ENCODE peak calls at places on chromosomes 11 and 22, in seven cellular contexts. Q is GM12891, G is H1, C is HepG2, Y is GM12878, M is SK-N-SH, T is K562. K is an unnamed sample.

GRCh38 chr11:50170115-50170514 is 137.4 kb downstream of the OR4C45 start:
- DNase-seq in Q (no peak), G (no peak), C (no peak), Y (no peak), M (no peak), T (no peak), K (no peak)

GRCh38 chr11:3227568-3228444 is 4.4 kb downstream of the MRGPRE start:
- DNase-seq in Q (no peak), G (no peak), C (no peak), Y (no peak), M (peak; percentile 19), T (no peak), K (peak; percentile 8)

GRCh38 chr11:111978028-111978771 is 41.1 kb downstream of the DIXDC1 start:
- DNase-seq in Q (no peak), G (peak; percentile 50), C (no peak), Y (no peak), M (peak; percentile 52), T (no peak), K (no peak)

GRCh38 chr11:82756765-82757650 is 23.3 kb upstream of the FAM181B start:
- DNase-seq in Q (no peak), G (no peak), C (no peak), Y (no peak), M (no peak), T (no peak), K (no peak)

GRCh38 chr11:113603277-113604059 is 102.6 kb downstream of the TMPRSS5 start:
- DNase-seq in Q (no peak), G (no peak), C (no peak), Y (no peak), M (no peak), T (no peak), K (no peak)

GRCh38 chr11:69212121-69213110 is 56.7 kb downstream of the SMIM38 start:
- DNase-seq in Q (no peak), G (no peak), C (no peak), Y (no peak), M (peak; percentile 66), T (no peak), K (no peak)

GRCh38 chr11:33103836-33104235 is 57.4 kb downstream of the CSTF3 start:
- DNase-seq in Q (no peak), G (no peak), C (no peak), Y (no peak), M (no peak), T (no peak), K (no peak)

GRCh38 chr22:46365166-46365624 is 29.7 kb downstream of the TRMU start:
- DNase-seq in Q (no peak), G (no peak), C (no peak), Y (no peak), M (no peak), T (no peak), K (no peak)

GRCh38 chr22:23501244-23501643 is 78.8 kb downstream of the IGLL1 start:
- DNase-seq in Q (no peak), G (no peak), C (no peak), Y (no peak), M (no peak), T (no peak), K (no peak)

GRCh38 chr11:131624526-131624925 is 254.1 kb downstream of the NTM start:
- DNase-seq in Q (no peak), G (no peak), C (no peak), Y (no peak), M (no peak), T (no peak), K (no peak)

GRCh38 chr11:1150095-1150494 is 7.7 kb upstream of the MUC5AC start:
- DNase-seq in Q (no peak), G (no peak), C (no peak), Y (no peak), M (peak; percentile 11), T (no peak), K (no peak)

GRCh38 chr11:134519788-134520187 is 107.7 kb upstream of the B3GAT1 start:
- DNase-seq in Q (no peak), G (no peak), C (no peak), Y (no peak), M (no peak), T (no peak), K (no peak)

GRCh38 chr22:27150530-27150909 is 493.1 kb downstream of the MIAT start:
- DNase-seq in Q (no peak), G (no peak), C (no peak), Y (no peak), M (no peak), T (no peak), K (no peak)

GRCh38 chr11:29616611-29617010 is 400.2 kb downstream of the KCNA4 start:
- DNase-seq in Q (no peak), G (no peak), C (no peak), Y (no peak), M (no peak), T (no peak), K (no peak)

GRCh38 chr11:117221775-117222517 is 9.9 kb downstream of the PCSK7 start:
- DNase-seq in Q (no peak), G (no peak), C (no peak), Y (no peak), M (no peak), T (no peak), K (no peak)

GRCh38 chr11:95686265-95686664 is 103.3 kb downstream of the FAM76B start:
- DNase-seq in Q (no peak), G (no peak), C (no peak), Y (no peak), M (no peak), T (no peak), K (no peak)

GRCh38 chr11:43577566-43578264 is 102.8 kb upstream of the HSD17B12 start:
- DNase-seq in Q (no peak), G (no peak), C (no peak), Y (no peak), M (no peak), T (no peak), K (no peak)

DNA sequence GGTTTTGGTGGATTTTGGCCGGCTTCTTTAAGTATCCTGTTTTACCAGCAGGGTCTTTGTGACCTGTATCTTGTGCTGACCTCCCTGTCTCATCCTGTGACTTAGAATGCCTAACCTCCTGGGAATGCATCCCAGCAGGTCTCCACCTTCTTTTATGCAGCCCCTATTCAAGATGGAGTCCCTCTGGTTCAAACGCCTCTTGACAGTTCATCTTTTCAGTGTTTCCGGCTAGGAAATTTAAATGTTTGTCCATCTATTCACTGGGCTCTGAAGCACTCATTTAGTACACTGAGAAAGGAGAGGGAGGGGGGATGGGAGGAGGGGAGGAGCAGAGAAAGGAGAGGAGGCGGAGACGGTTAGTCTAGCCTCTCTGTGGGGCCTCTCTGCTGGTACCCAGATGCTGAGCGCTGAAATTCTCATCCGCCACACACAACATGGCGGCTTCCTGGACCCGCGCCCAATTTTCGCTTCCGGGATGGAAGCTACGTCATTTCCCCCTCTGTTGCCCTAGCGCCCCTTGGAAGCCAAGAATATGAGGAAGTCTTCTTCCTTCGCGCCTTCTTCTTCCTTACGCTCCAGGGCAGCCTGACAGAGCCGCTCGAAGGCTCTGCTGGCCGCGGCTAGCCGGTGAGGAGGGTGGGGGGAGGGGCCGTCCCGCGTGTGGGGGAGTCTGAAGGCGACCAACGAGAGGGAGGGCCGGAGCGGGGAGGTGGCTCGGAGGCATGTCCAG is 69.0 kb upstream of the SYT13 start:
- DNase-seq in Q (peak; percentile 42), G (no peak), C (no peak), Y (no peak), M (peak; percentile 88), T (peak; percentile 75), K (no peak)
- TF ChIP-seq TAF1 in Q (no peak), G (peak; percentile 38), C (no peak), Y (no peak), M (no peak), T (no peak), K (no peak)

DNA sequence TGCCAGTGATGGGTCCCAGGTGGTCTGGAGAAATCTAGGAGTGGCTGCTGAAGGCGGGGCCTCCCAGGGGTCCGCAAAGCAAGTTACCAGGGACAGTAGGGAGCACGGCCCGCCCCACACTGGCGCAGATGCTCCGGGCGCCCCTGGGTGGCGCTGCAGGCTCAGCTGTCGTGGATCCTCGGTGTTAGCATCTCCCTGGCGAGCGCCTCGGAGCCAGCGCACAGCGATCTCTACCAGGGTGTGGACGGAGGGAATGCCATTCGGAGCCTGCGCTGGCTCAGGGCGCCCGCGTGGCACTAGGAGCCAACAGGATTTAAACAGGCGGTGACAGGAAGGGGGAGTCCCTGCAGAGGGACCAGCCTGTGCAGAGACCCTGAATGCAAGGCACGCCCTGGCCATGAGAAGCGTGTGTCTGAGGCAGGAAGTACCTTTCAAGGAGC is 20.2 kb downstream of the FADS3 start:
- DNase-seq in Q (peak; percentile 91), G (peak; percentile 73), C (peak; percentile 64), Y (no peak), M (peak; percentile 94), T (peak; percentile 90), K (peak; percentile 84)
- TF ChIP-seq POLR2AphosphoS5 in Q (no peak), G (no peak), C (no peak), Y (no peak), M (no peak), T (no peak), K (no peak)

GRCh38 chr22:39475902-39476301 is 19.1 kb downstream of the MGAT3 start:
- DNase-seq in Q (no peak), G (no peak), C (no peak), Y (no peak), M (no peak), T (no peak), K (no peak)

GRCh38 chr22:39476664-39477063 is 19.9 kb downstream of the MGAT3 start:
- DNase-seq in Q (no peak), G (no peak), C (no peak), Y (no peak), M (no peak), T (no peak), K (no peak)

GRCh38 chr22:39477542-39477941 is 20.7 kb downstream of the MGAT3 start:
- DNase-seq in Q (no peak), G (no peak), C (no peak), Y (no peak), M (no peak), T (no peak), K (no peak)

GRCh38 chr22:39479254-39479653 is 22.4 kb downstream of the MGAT3 start:
- DNase-seq in Q (no peak), G (no peak), C (no peak), Y (no peak), M (no peak), T (no peak), K (no peak)

DNA sequence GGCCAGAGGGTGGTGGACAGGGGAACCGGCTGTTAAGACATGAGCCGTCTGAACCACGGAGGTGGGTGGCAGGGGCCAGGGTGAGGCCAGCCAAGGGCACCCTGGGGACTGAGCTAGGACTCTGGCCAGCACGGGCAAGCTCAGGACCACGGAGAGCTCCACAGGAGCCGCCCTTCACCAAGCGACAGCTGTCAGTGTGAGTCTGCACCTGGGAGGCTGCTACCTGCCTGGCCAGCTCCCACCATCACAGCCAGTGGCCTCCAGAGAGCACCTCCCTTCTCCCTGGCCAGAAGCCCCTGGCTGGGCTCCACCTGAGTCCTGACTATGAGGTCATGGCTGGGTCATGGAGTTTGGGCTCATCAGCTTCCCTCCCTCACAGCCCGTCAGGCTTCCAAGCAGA is 21.6 kb downstream of the MGAT3 start:
- DNase-seq in Q (no peak), G (no peak), C (no peak), Y (no peak), M (no peak), T (peak; percentile 55), K (no peak)
- TF ChIP-seq TAF1 in Q (no peak), G (no peak), C (no peak), Y (no peak), M (no peak), T (no peak), K (no peak)

DNA sequence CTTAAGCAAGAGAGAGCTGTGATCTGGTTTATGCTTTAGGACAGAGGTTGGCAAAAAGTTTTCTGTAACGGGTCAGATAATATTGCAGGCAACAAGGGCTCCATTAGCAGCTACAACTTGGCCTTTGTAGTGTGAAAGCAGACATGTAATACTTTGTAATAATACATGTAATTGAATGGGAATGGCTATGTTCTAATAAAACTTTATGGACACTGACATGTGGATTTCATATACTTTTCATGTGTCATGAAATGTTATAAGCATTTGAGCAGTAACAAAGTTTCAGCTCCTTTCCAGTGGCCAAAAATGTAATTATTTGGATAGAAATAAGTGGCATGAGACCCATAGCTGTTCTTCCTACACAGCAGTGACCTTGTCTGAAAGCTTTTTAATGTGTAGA is 3.1 kb downstream of the DYNC2H1 start:
- DNase-seq in Q (no peak), G (no peak), C (no peak), Y (no peak), M (no peak), T (no peak), K (no peak)
- TF ChIP-seq POLR2AphosphoS5 in Q (no peak), G (no peak), C (no peak), Y (no peak), M (no peak), T (no peak), K (no peak)